ENCODE peak calls at places on chromosomes 13 and 19, in six cellular contexts. T is IMR-90, C is H9, U is mesenchymal stem cell, F is H1, M is mesendoderm. Q is an unnamed sample.

GRCh38 chr13:94110011-94110410 is 369.5 kb downstream of the DCT start:
- DNase-seq in T (peak), C (no peak), U (no peak), F (no peak), M (no peak), Q (no peak)

GRCh38 chr13:101474419-101474957 is 22.0 kb downstream of the ITGBL1 start:
- DNase-seq in T (peak), C (peak), U (peak), F (peak), M (peak), Q (peak)

GRCh38 chr19:46271488-46272197 is 25.2 kb upstream of the HIF3A start:
- DNase-seq in T (peak), C (no peak), U (peak), F (no peak), M (peak), Q (no peak)

GRCh38 chr19:41175825-41176734 is 16.9 kb upstream of the CYP2S1 start:
- DNase-seq in T (peak), C (peak), U (peak), F (peak), M (peak), Q (no peak)

GRCh38 chr19:55519461-55520311 is 17.2 kb downstream of the SBK2 start:
- DNase-seq in T (peak), C (no peak), U (peak), F (no peak), M (no peak), Q (no peak)

GRCh38 chr13:94298346-94298745 is 181.1 kb downstream of the DCT start:
- DNase-seq in T (no peak), C (no peak), U (no peak), F (no peak), M (peak), Q (no peak)

GRCh38 chr13:94154362-94154761 is 325.1 kb downstream of the DCT start:
- DNase-seq in T (peak), C (no peak), U (no peak), F (no peak), M (peak), Q (no peak)

GRCh38 chr13:111399334-111399733 is 78.9 kb downstream of the TEX29 start:
- DNase-seq in T (no peak), C (peak), U (no peak), F (no peak), M (no peak), Q (no peak)

GRCh38 chr19:57473646-57474045 is 3.7 kb downstream of the ZNF772 start:
- DNase-seq in T (no peak), C (no peak), U (no peak), F (no peak), M (peak), Q (no peak)

GRCh38 chr13:28761586-28761985 is 42.8 kb upstream of the SLC46A3 start:
- DNase-seq in T (peak), C (no peak), U (peak), F (no peak), M (no peak), Q (no peak)

GRCh38 chr13:100560498-100561215 is 27.9 kb downstream of the GGACT start:
- DNase-seq in T (no peak), C (no peak), U (no peak), F (no peak), M (no peak), Q (no peak)

GRCh38 chr13:23330356-23330755 is 103.1 kb downstream of the SACS start:
- DNase-seq in T (no peak), C (no peak), U (no peak), F (no peak), M (no peak), Q (no peak)

GRCh38 chr13:38350114-38350617 is 515 bp downstream of the UFM1 start:
- DNase-seq in T (peak), C (no peak), U (no peak), F (peak), M (peak), Q (no peak)

GRCh38 chr19:10895363-10895762 is 24.0 kb downstream of the CARM1 start:
- DNase-seq in T (no peak), C (no peak), U (no peak), F (no peak), M (no peak), Q (no peak)
- H3K4ac ChIP-seq in T (no peak), C (no peak), U (no peak), F (peak), M (no peak), Q (no peak)

GRCh38 chr19:54121259-54121658 is 5.7 kb downstream of the PRPF31 start:
- DNase-seq in T (no peak), C (no peak), U (no peak), F (no peak), M (no peak), Q (no peak)

GRCh38 chr19:54127688-54128440 is 9.7 kb upstream of the CNOT3 start:
- DNase-seq in T (no peak), C (no peak), U (no peak), F (no peak), M (no peak), Q (no peak)

GRCh38 chr19:54125713-54126112 is 10.2 kb downstream of the PRPF31 start:
- DNase-seq in T (no peak), C (no peak), U (no peak), F (no peak), M (no peak), Q (no peak)

GRCh38 chr19:54124393-54124792 is 8.8 kb downstream of the PRPF31 start:
- DNase-seq in T (no peak), C (no peak), U (no peak), F (no peak), M (no peak), Q (no peak)

GRCh38 chr19:54123682-54124081 is 8.1 kb downstream of the PRPF31 start:
- DNase-seq in T (no peak), C (no peak), U (no peak), F (no peak), M (no peak), Q (no peak)
- H2BK15ac ChIP-seq in T (no peak), C (no peak), U (no peak), F (no peak), M (no peak), Q (no peak)

DNA sequence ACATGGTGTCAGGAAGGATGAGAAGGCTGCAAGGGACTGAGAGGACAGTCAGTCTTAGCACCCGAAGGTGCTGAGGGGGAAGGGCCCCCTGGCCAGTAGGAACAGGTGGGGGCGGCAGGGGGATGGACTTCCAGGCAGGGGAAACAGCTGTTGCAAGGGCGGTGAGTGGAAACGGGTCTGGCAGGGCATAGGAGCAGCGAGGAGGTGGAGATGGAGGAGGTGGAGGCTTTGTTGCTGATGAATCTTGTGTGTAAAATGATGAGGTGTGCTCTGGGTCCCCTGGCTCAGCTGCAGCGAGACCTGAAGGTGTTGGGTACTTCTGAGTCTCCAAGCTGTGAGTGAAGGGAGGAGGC is 1.2 kb downstream of the MAP1S start:
- DNase-seq in T (no peak), C (no peak), U (no peak), F (no peak), M (no peak), Q (no peak)
- H3K4ac ChIP-seq in T (peak), C (no peak), U (no peak), F (no peak), M (no peak), Q (peak)

DNA sequence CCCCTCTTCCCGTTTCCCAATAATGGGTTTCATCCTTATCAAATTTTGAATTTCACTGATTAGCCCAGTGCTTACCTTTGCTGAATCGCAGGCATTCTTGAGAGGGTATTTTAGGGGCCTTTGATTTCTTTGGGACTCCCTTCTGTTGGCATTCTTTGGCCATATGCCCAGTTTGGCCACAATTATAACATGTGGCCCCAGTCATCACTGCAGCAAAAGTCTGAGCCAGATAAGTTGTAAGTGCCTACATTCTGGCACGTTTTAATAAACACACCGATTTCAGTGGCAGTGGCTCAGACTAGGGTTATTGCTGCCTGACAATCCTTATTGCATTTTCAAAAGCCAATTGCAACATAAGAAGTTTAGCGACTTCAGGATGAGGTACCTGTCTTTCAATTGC is 41.4 kb downstream of the ZNF726 start:
- DNase-seq in T (no peak), C (no peak), U (no peak), F (no peak), M (no peak), Q (no peak)
- H2BK15ac ChIP-seq in T (no peak), C (no peak), U (no peak), F (no peak), M (no peak), Q (no peak)

DNA sequence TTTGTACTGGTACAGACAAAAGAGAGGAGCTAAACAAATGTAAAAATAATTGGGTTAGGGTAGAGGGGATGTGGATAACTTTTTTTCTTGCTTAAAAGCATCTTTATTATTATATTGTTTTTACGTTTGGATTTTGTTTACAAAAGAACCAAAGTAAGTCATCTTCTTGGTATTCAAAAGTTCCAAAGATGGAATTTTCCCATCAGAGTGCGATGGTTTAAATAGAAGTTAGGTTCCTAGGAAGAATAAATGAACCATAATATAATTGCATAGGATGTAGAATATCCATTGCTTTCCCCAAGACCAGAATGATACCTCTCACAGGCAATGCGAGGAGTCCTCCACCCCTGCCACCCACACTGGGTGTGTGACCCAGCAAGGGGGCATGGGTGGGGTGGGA is 99.4 kb upstream of the RNF113B start:
- DNase-seq in T (peak), C (no peak), U (no peak), F (no peak), M (no peak), Q (no peak)
- H3K4ac ChIP-seq in T (peak), C (no peak), U (no peak), F (no peak), M (no peak), Q (no peak)

DNA sequence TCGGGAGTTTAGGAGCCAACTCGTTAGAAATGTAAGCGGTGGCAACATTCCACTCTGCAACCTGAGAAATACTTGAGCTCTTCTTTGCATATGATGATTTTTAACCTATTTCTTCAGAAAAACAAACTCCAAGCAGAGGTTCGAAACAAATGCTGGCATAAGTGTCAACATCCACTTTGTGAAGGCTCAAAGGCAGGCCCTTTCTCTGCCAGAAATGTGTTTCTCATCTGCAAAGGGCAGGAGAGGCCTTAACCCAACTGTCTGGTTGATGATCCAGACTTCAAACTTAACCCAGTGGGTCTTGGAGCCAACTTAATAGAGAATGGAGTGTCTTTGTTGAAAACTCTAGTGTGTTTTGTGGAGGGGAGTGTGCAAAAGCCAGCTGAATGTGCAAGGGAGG is 28.4 kb upstream of the ZNF507 start:
- DNase-seq in T (no peak), C (no peak), U (no peak), F (no peak), M (peak), Q (no peak)
- H2BK15ac ChIP-seq in T (no peak), C (no peak), U (no peak), F (peak), M (no peak), Q (no peak)

GRCh38 chr19:49926520-49926919 is 2.5 kb upstream of the ATF5 start:
- DNase-seq in T (no peak), C (no peak), U (no peak), F (no peak), M (no peak), Q (no peak)
- H3K4ac ChIP-seq in T (no peak), C (no peak), U (no peak), F (no peak), M (no peak), Q (no peak)

DNA sequence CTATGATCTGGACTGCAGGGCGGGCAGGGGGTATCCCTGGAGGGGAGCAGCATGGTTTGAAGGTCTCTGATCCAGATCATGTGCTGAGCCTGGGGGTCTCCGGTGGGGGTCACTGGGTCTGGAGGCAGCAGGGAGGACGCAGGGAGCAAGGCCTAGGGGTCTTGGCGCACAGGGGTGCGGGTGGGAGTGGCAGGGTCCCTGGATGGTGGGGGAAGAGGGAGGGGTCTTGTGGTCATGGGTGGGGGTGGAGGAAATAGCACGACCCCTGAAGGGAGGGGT is 1.9 kb downstream of the BTBD2 start:
- DNase-seq in T (no peak), C (no peak), U (no peak), F (no peak), M (no peak), Q (no peak)
- H2BK15ac ChIP-seq in T (no peak), C (no peak), U (no peak), F (no peak), M (no peak), Q (no peak)

GRCh38 chr13:110000534-110001345 is 214.4 kb upstream of the IRS2 start:
- DNase-seq in T (no peak), C (no peak), U (no peak), F (no peak), M (no peak), Q (no peak)
- H3K4ac ChIP-seq in T (peak), C (no peak), U (no peak), F (no peak), M (no peak), Q (no peak)

GRCh38 chr13:65133094-65133493 is 2097.0 kb downstream of the PCDH9 start:
- DNase-seq in T (no peak), C (peak), U (peak), F (no peak), M (peak), Q (no peak)
- H2BK15ac ChIP-seq in T (no peak), C (no peak), U (no peak), F (no peak), M (no peak), Q (no peak)

Q was measured in neuronal stem cell.